ENCODE peak calls at places on chromosomes 12 and 14, in eight cellular contexts. One of them, this sample, is unnamed.

GRCh38 chr12:50103351-50103750 is 457 bp upstream of the GPD1 start:
- DNase-seq in stomach: no peak
- DNase-seq in K562: no peak
- DNase-seq in sigmoid colon: no peak
- DNase-seq in Panc1: no peak
- DNase-seq in suprapubic skin: no peak
- DNase-seq in transverse colon: no peak
- DNase-seq in HCT116: no peak
- DNase-seq in this sample: no peak

GRCh38 chr14:78143489-78144145 is 26.6 kb upstream of the NRXN3 start:
- DNase-seq in transverse colon: no peak
- DNase-seq in K562: peak; percentile 21
- DNase-seq in HCT116: no peak
- DNase-seq in stomach: no peak
- DNase-seq in Panc1: no peak
- DNase-seq in suprapubic skin: no peak
- DNase-seq in sigmoid colon: no peak
- DNase-seq in this sample: no peak

GRCh38 chr14:105026033-105026785 is 5.3 kb upstream of the CDCA4 start:
- DNase-seq in stomach: no peak
- DNase-seq in HCT116: no peak
- DNase-seq in Panc1: no peak
- DNase-seq in K562: no peak
- DNase-seq in suprapubic skin: no peak
- DNase-seq in transverse colon: no peak
- DNase-seq in sigmoid colon: no peak
- DNase-seq in this sample: no peak

GRCh38 chr12:55425954-55426353 is at the start of gene OR6C76:
- DNase-seq in HCT116: no peak
- DNase-seq in stomach: no peak
- DNase-seq in suprapubic skin: no peak
- DNase-seq in sigmoid colon: no peak
- DNase-seq in Panc1: no peak
- DNase-seq in K562: no peak
- DNase-seq in transverse colon: no peak
- DNase-seq in this sample: no peak

GRCh38 chr14:102827716-102828115 is 50.5 kb downstream of the TRAF3 start:
- DNase-seq in suprapubic skin: no peak
- DNase-seq in K562: no peak
- DNase-seq in transverse colon: no peak
- DNase-seq in Panc1: no peak
- DNase-seq in sigmoid colon: no peak
- DNase-seq in HCT116: no peak
- DNase-seq in stomach: no peak
- DNase-seq in this sample: no peak

GRCh38 chr12:130026608-130027176 is 122.9 kb upstream of the TMEM132D start:
- DNase-seq in K562: peak; percentile 37
- DNase-seq in stomach: peak; percentile 35
- DNase-seq in Panc1: no peak
- DNase-seq in transverse colon: peak; percentile 27
- DNase-seq in sigmoid colon: no peak
- DNase-seq in suprapubic skin: no peak
- DNase-seq in HCT116: no peak
- DNase-seq in this sample: no peak

GRCh38 chr14:56131865-56132830 is 13.9 kb downstream of the PELI2 start:
- DNase-seq in stomach: no peak
- DNase-seq in transverse colon: no peak
- DNase-seq in K562: no peak
- DNase-seq in Panc1: no peak
- DNase-seq in suprapubic skin: no peak
- DNase-seq in HCT116: no peak
- DNase-seq in sigmoid colon: no peak
- DNase-seq in this sample: no peak

GRCh38 chr14:59282366-59282765 is 93.9 kb downstream of the DAAM1 start:
- DNase-seq in Panc1: no peak
- DNase-seq in K562: no peak
- DNase-seq in transverse colon: no peak
- DNase-seq in sigmoid colon: no peak
- DNase-seq in HCT116: no peak
- DNase-seq in suprapubic skin: no peak
- DNase-seq in stomach: no peak
- DNase-seq in this sample: no peak

GRCh38 chr12:53804429-53804828 is 52.6 kb upstream of the CISTR start:
- DNase-seq in sigmoid colon: no peak
- DNase-seq in Panc1: no peak
- DNase-seq in K562: no peak
- DNase-seq in stomach: no peak
- DNase-seq in suprapubic skin: no peak
- DNase-seq in HCT116: no peak
- DNase-seq in transverse colon: no peak
- DNase-seq in this sample: no peak

GRCh38 chr12:49028666-49029275 is 10.2 kb upstream of the PRKAG1 start:
- DNase-seq in transverse colon: no peak
- DNase-seq in suprapubic skin: peak; percentile 71
- DNase-seq in sigmoid colon: no peak
- DNase-seq in Panc1: no peak
- DNase-seq in stomach: no peak
- DNase-seq in HCT116: no peak
- DNase-seq in K562: no peak
- DNase-seq in this sample: no peak

GRCh38 chr12:7498832-7499231 is 4.7 kb downstream of the CD163 start:
- DNase-seq in Panc1: no peak
- DNase-seq in K562: no peak
- DNase-seq in suprapubic skin: no peak
- DNase-seq in stomach: no peak
- DNase-seq in transverse colon: no peak
- DNase-seq in sigmoid colon: no peak
- DNase-seq in HCT116: no peak
- DNase-seq in this sample: no peak

GRCh38 chr12:126567016-126567415 is 1501.8 kb downstream of the AACS start:
- DNase-seq in suprapubic skin: no peak
- DNase-seq in transverse colon: no peak
- DNase-seq in stomach: no peak
- DNase-seq in K562: no peak
- DNase-seq in sigmoid colon: no peak
- DNase-seq in Panc1: no peak
- DNase-seq in HCT116: no peak
- DNase-seq in this sample: no peak

GRCh38 chr14:23696706-23697239 is 60.6 kb downstream of the DHRS2 start:
- DNase-seq in suprapubic skin: no peak
- DNase-seq in sigmoid colon: no peak
- DNase-seq in stomach: no peak
- DNase-seq in Panc1: no peak
- DNase-seq in K562: no peak
- DNase-seq in transverse colon: no peak
- DNase-seq in HCT116: no peak
- DNase-seq in this sample: no peak

GRCh38 chr12:76018111-76018510 is 13.5 kb downstream of the PHLDA1 start:
- DNase-seq in stomach: no peak
- DNase-seq in suprapubic skin: no peak
- DNase-seq in K562: no peak
- DNase-seq in Panc1: no peak
- DNase-seq in sigmoid colon: no peak
- DNase-seq in HCT116: no peak
- DNase-seq in transverse colon: no peak
- DNase-seq in this sample: no peak

GRCh38 chr12:76023069-76023690 is 8.4 kb downstream of the PHLDA1 start:
- DNase-seq in sigmoid colon: no peak
- DNase-seq in Panc1: no peak
- DNase-seq in transverse colon: no peak
- DNase-seq in HCT116: no peak
- DNase-seq in stomach: no peak
- DNase-seq in suprapubic skin: no peak
- DNase-seq in K562: no peak
- DNase-seq in this sample: no peak

GRCh38 chr12:76020281-76020680 is 11.3 kb downstream of the PHLDA1 start:
- DNase-seq in stomach: peak; percentile 35
- DNase-seq in sigmoid colon: no peak
- DNase-seq in suprapubic skin: no peak
- DNase-seq in K562: no peak
- DNase-seq in Panc1: no peak
- DNase-seq in transverse colon: peak; percentile 49
- DNase-seq in HCT116: peak; percentile 81
- DNase-seq in this sample: peak; percentile 78

GRCh38 chr12:76018672-76019071 is 12.9 kb downstream of the PHLDA1 start:
- DNase-seq in K562: no peak
- DNase-seq in stomach: no peak
- DNase-seq in transverse colon: no peak
- DNase-seq in Panc1: no peak
- DNase-seq in suprapubic skin: no peak
- DNase-seq in HCT116: no peak
- DNase-seq in sigmoid colon: no peak
- DNase-seq in this sample: no peak

GRCh38 chr12:76020731-76021672 is 10.6 kb downstream of the PHLDA1 start:
- DNase-seq in stomach: no peak
- DNase-seq in K562: no peak
- DNase-seq in transverse colon: peak; percentile 20
- DNase-seq in sigmoid colon: no peak
- DNase-seq in HCT116: peak; percentile 84
- DNase-seq in Panc1: no peak
- DNase-seq in suprapubic skin: no peak
- DNase-seq in this sample: no peak
- TF ChIP-seq POLR2AphosphoS5 in stomach: no peak
- TF ChIP-seq POLR2AphosphoS5 in K562: no peak
- TF ChIP-seq POLR2AphosphoS5 in transverse colon: no peak
- TF ChIP-seq POLR2AphosphoS5 in sigmoid colon: no peak
- TF ChIP-seq POLR2AphosphoS5 in HCT116: no peak
- TF ChIP-seq POLR2AphosphoS5 in Panc1: peak; percentile 75
- TF ChIP-seq POLR2AphosphoS5 in suprapubic skin: no peak
- TF ChIP-seq POLR2AphosphoS5 in this sample: peak; percentile 13

DNA sequence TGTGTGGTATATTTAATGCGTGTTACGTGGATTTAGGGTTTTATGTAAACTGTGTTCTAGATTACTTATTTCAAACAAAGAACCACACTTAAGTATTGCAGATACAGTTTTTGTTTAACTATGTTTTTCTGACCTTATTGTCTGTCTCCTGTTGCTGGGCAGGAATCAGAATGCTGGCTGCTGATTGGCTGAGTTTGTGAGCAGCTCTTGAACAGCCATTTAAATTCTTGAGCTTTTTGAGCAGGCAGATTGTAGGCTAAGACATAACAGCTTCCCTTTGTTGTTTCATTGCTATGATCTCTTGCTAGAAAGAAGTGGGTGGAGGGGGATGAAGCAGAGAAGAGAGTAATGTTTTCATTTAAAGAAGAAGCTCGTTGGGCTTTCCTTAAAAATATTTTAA is 52.2 kb downstream of the ATF7IP start:
- DNase-seq in transverse colon: peak; percentile 64
- DNase-seq in suprapubic skin: no peak
- DNase-seq in Panc1: no peak
- DNase-seq in K562: peak; percentile 26
- DNase-seq in stomach: peak; percentile 67
- DNase-seq in HCT116: no peak
- DNase-seq in sigmoid colon: peak; percentile 77
- DNase-seq in this sample: peak; percentile 83
- H3K9me3 ChIP-seq in transverse colon: peaks cover 5% of the 10 kb centered on the region
- H3K9me3 ChIP-seq in suprapubic skin: peaks cover 7% of the 10 kb centered on the region
- H3K9me3 ChIP-seq in Panc1: peaks cover 3% of the 10 kb centered on the region
- H3K9me3 ChIP-seq in K562: peaks cover 4% of the 10 kb centered on the region
- H3K9me3 ChIP-seq in stomach: peaks cover 8% of the 10 kb centered on the region
- H3K9me3 ChIP-seq in HCT116: no peaks in the 10 kb centered on the region
- H3K9me3 ChIP-seq in sigmoid colon: no peaks in the 10 kb centered on the region
- H3K9me3 ChIP-seq in this sample: peaks cover 27% of the 10 kb centered on the region

GRCh38 chr12:77741974-77742517 is 88.6 kb upstream of the NAV3 start:
- DNase-seq in HCT116: no peak
- DNase-seq in sigmoid colon: no peak
- DNase-seq in K562: no peak
- DNase-seq in suprapubic skin: no peak
- DNase-seq in Panc1: no peak
- DNase-seq in stomach: no peak
- DNase-seq in transverse colon: no peak
- DNase-seq in this sample: no peak

GRCh38 chr12:77734489-77734888 is 96.2 kb upstream of the NAV3 start:
- DNase-seq in Panc1: no peak
- DNase-seq in HCT116: no peak
- DNase-seq in suprapubic skin: no peak
- DNase-seq in transverse colon: no peak
- DNase-seq in sigmoid colon: no peak
- DNase-seq in stomach: no peak
- DNase-seq in K562: no peak
- DNase-seq in this sample: no peak

GRCh38 chr12:77736219-77736965 is 94.3 kb upstream of the NAV3 start:
- DNase-seq in stomach: no peak
- DNase-seq in sigmoid colon: no peak
- DNase-seq in suprapubic skin: no peak
- DNase-seq in Panc1: no peak
- DNase-seq in HCT116: no peak
- DNase-seq in transverse colon: no peak
- DNase-seq in K562: no peak
- DNase-seq in this sample: no peak
- TF ChIP-seq CTCF in stomach: no peak
- TF ChIP-seq CTCF in sigmoid colon: no peak
- TF ChIP-seq CTCF in suprapubic skin: no peak
- TF ChIP-seq CTCF in Panc1: no peak
- TF ChIP-seq CTCF in HCT116: peak; percentile 27
- TF ChIP-seq CTCF in transverse colon: no peak
- TF ChIP-seq CTCF in K562: no peak
- TF ChIP-seq CTCF in this sample: no peak

DNA sequence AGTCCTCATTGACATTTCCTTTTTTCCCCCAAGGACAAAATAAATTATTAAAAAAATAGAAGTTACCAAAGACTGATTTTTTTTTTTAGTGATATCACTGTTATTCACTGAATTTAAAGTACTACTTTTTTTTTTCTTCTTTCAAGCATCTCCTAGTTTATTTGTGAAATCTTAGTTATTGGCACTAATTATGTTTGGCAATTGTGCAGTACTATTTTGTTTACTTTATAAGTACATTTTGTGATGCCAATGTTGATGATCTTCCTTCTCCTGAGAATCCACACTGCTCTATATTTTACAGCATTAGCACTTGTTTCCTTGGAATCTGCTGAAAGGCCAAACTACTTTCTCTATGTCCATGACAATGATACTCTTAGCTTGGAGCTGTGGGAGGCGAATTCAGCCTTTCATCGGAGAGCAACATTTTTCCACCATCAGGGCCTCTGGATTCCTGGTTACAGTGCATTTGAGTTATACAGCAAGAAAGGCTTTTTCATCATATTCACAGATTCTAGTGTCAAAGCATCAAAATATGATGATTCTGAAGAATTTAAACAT is 123.8 kb upstream of the PTPRQ start:
- DNase-seq in K562: no peak
- DNase-seq in transverse colon: no peak
- DNase-seq in Panc1: no peak
- DNase-seq in suprapubic skin: no peak
- DNase-seq in sigmoid colon: no peak
- DNase-seq in stomach: no peak
- DNase-seq in HCT116: no peak
- DNase-seq in this sample: no peak
- TF ChIP-seq POLR2AphosphoS5 in K562: no peak
- TF ChIP-seq POLR2AphosphoS5 in transverse colon: no peak
- TF ChIP-seq POLR2AphosphoS5 in Panc1: no peak
- TF ChIP-seq POLR2AphosphoS5 in suprapubic skin: no peak
- TF ChIP-seq POLR2AphosphoS5 in sigmoid colon: no peak
- TF ChIP-seq POLR2AphosphoS5 in stomach: no peak
- TF ChIP-seq POLR2AphosphoS5 in HCT116: no peak
- TF ChIP-seq POLR2AphosphoS5 in this sample: no peak

This sample was measured in spleen.